ENCODE peak calls at places on chromosome 13, in seven cellular contexts. P is HCT116; Z is lung; C is CD4-positive, alpha-beta T cell; N is CD8-positive, alpha-beta T cell; V is CD4-positive, CD25-positive, alpha-beta regulatory T cell; R is psoas muscle. T is an unnamed sample.

GRCh38 chr13:101752432-101752831 is 300.0 kb downstream of the ITGBL1 start:
- DNase-seq in P (no peak), V (no peak), R (no peak), N (no peak), C (no peak), Z (no peak), T (no peak)

GRCh38 chr13:64371461-64371860 is 2858.7 kb downstream of the PCDH9 start:
- DNase-seq in V (no peak), C (no peak), R (no peak), Z (no peak), N (no peak), P (no peak), T (no peak)

GRCh38 chr13:49238621-49239020 is 9.1 kb upstream of the CDADC1 start:
- DNase-seq in P (no peak), V (no peak), N (no peak), R (no peak), Z (no peak), C (no peak), T (no peak)

GRCh38 chr13:75704194-75704941 is 68.2 kb downstream of the LMO7 start:
- DNase-seq in V (no peak), C (no peak), R (no peak), P (no peak), N (no peak), Z (no peak), T (no peak)

GRCh38 chr13:20901668-20902437 is 693 bp downstream of the XPO4 start:
- DNase-seq in V (no peak), P (peak; percentile 15), R (peak; percentile 40), C (no peak), Z (peak; percentile 39), N (no peak), T (no peak)

GRCh38 chr13:69999875-70000274 is 107.8 kb upstream of the ATXN8OS start:
- DNase-seq in V (no peak), N (no peak), P (no peak), C (no peak), R (no peak), Z (no peak), T (no peak)

GRCh38 chr13:91185294-91185863 is 162.1 kb upstream of the MIR17HG start:
- DNase-seq in C (no peak), P (peak; percentile 7), R (no peak), N (no peak), Z (no peak), V (no peak), T (no peak)

GRCh38 chr13:27728271-27728670 is 64.0 kb upstream of the GSX1 start:
- DNase-seq in R (no peak), P (no peak), N (no peak), C (no peak), Z (no peak), V (no peak), T (no peak)

GRCh38 chr13:114035583-114036501 is 62.0 kb upstream of the C13orf46 start:
- DNase-seq in Z (no peak), C (no peak), P (no peak), R (peak; percentile 51), V (no peak), N (no peak), T (no peak)

GRCh38 chr13:82654851-82655517 is 1227.3 kb downstream of the SLITRK1 start:
- DNase-seq in C (no peak), P (no peak), Z (peak; percentile 57), R (peak; percentile 72), V (no peak), N (no peak), T (no peak)

GRCh38 chr13:49858183-49858856 is 65.8 kb upstream of the KPNA3 start:
- DNase-seq in P (no peak), C (no peak), N (no peak), Z (peak; percentile 49), V (no peak), R (no peak), T (no peak)

GRCh38 chr13:32426191-32426980 is 1.5 kb downstream of the N4BP2L1 start:
- DNase-seq in R (no peak), P (no peak), Z (no peak), C (peak; percentile 8), N (peak; percentile 30), V (peak; percentile 23), T (peak; percentile 61)

GRCh38 chr13:24097667-24098066 is 62.9 kb upstream of the SPATA13 start:
- DNase-seq in V (no peak), P (no peak), N (no peak), Z (no peak), C (no peak), R (no peak), T (no peak)

GRCh38 chr13:110150384-110151091 is 156.4 kb downstream of the COL4A1 start:
- DNase-seq in C (no peak), R (no peak), N (no peak), V (no peak), P (no peak), Z (no peak), T (no peak)

GRCh38 chr13:66886248-66886647 is 343.9 kb downstream of the PCDH9 start:
- DNase-seq in Z (no peak), P (no peak), N (no peak), V (no peak), R (no peak), C (no peak), T (no peak)

GRCh38 chr13:100244431-100244830 is 155.5 kb downstream of the PCCA start:
- DNase-seq in V (no peak), N (no peak), Z (no peak), C (no peak), P (no peak), R (no peak), T (no peak)

GRCh38 chr13:113145911-113146598 is 12.4 kb upstream of the PROZ start:
- DNase-seq in N (no peak), C (no peak), R (no peak), V (no peak), P (no peak), Z (no peak), T (no peak)

GRCh38 chr13:84200971-84201370 is 318.7 kb upstream of the SLITRK1 start:
- DNase-seq in P (no peak), Z (no peak), C (no peak), V (no peak), R (no peak), N (no peak), T (no peak)

GRCh38 chr13:52665325-52665724 is 12.7 kb downstream of the SUGT1 start:
- DNase-seq in Z (no peak), C (no peak), R (no peak), V (no peak), N (no peak), P (peak; percentile 16), T (no peak)

GRCh38 chr13:31538067-31539042 is 201.0 kb upstream of the RXFP2 start:
- DNase-seq in R (no peak), N (no peak), C (no peak), V (no peak), Z (no peak), P (peak; percentile 8), T (no peak)

GRCh38 chr13:101917833-101918755 is 465.6 kb downstream of the ITGBL1 start:
- DNase-seq in N (no peak), C (no peak), Z (no peak), V (no peak), R (no peak), P (no peak), T (no peak)

GRCh38 chr13:45167611-45168554 is 33.0 kb downstream of the KCTD4 start:
- DNase-seq in P (peak; percentile 85), N (no peak), R (no peak), Z (peak; percentile 84), V (no peak), C (no peak), T (peak; percentile 58)

GRCh38 chr13:19940106-19940505 is 18.4 kb upstream of the ZMYM2 start:
- DNase-seq in Z (no peak), P (no peak), R (no peak), V (no peak), C (no peak), N (no peak), T (no peak)

GRCh38 chr13:20044086-20044485 is 85.6 kb downstream of the ZMYM2 start:
- DNase-seq in N (no peak), R (no peak), C (no peak), P (no peak), Z (no peak), V (no peak), T (no peak)

GRCh38 chr13:40210865-40211585 is 455.4 kb downstream of the FOXO1 start:
- DNase-seq in N (no peak), Z (no peak), R (no peak), V (no peak), C (no peak), P (no peak), T (no peak)

GRCh38 chr13:60788156-60788829 is 391.3 kb downstream of the TDRD3 start:
- DNase-seq in Z (no peak), V (no peak), N (no peak), C (no peak), R (peak; percentile 35), P (no peak), T (no peak)

GRCh38 chr13:95206116-95206515 is 95.1 kb downstream of the ABCC4 start:
- DNase-seq in R (no peak), V (no peak), N (no peak), Z (no peak), P (no peak), C (no peak), T (no peak)
- H3K9me3 ChIP-seq in R (no peaks in the 10 kb centered on the region), V (no peaks in the 10 kb centered on the region), N (no peaks in the 10 kb centered on the region), Z (no peaks in the 10 kb centered on the region), P (no peaks in the 10 kb centered on the region), C (no peaks in the 10 kb centered on the region), T (no peaks in the 10 kb centered on the region)

DNA sequence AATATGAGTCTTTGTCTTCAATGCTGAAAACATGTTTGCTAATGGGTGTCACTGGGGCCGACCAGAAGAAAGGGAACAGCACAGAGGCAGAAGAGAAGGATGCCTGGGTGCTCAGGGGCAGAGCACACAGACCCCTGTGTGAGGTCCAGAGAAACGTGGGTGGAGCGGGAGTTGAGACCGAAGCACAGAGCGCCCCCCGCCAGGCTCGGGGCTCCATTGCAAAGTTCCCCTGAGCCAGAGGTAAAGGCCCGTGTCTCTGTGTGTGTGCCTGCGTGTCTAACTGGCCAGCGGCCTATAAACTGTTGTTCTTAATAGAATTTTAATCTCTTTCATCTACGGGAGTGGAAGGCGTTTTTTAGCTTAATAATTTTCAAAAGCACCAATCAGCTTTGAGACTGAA is 343.1 kb downstream of the TEX29 start:
- DNase-seq in P (no peak), R (no peak), N (no peak), C (no peak), Z (no peak), V (no peak), T (peak; percentile 24)
- H3K27me3 ChIP-seq in P (peaks cover 22% of the 10 kb centered on the region), R (peaks cover 11% of the 10 kb centered on the region), N (no peaks in the 10 kb centered on the region), C (no peaks in the 10 kb centered on the region), Z (no peaks in the 10 kb centered on the region), V (no peaks in the 10 kb centered on the region), T (no peaks in the 10 kb centered on the region)

GRCh38 chr13:90049989-90050671 is 1297.4 kb upstream of the MIR17HG start:
- DNase-seq in V (no peak), N (no peak), Z (no peak), R (no peak), P (no peak), C (no peak), T (no peak)

GRCh38 chr13:90047600-90047999 is 1299.9 kb upstream of the MIR17HG start:
- DNase-seq in P (no peak), V (no peak), R (no peak), C (no peak), Z (no peak), N (no peak), T (no peak)
- H3K9me3 ChIP-seq in P (peaks cover 6% of the 10 kb centered on the region), V (peaks cover 4% of the 10 kb centered on the region), R (peaks cover 3% of the 10 kb centered on the region), C (no peaks in the 10 kb centered on the region), Z (peaks cover 11% of the 10 kb centered on the region), N (no peaks in the 10 kb centered on the region), T (no peaks in the 10 kb centered on the region)

DNA sequence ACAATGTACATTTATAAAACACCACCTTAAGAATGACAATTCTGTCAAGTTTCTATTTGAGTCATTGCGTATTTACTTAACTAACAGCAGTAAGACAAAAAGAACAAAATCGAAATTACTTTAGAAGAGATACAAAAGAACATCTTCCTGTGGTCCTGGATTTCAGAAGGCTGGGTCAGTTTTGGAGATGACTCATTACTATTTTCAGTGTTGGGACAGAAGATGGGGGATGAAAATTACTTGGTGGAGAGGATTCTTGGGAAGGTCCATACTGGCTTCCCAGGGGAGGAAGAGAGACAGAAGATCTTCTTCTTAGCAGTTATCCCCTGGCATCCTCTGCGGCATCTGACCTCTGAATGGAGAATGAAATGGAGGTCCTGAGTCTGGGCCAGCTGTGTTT is 33.5 kb upstream of the CSNK1A1L start:
- DNase-seq in R (no peak), Z (no peak), P (no peak), V (no peak), N (no peak), C (no peak), T (no peak)
- H3K27me3 ChIP-seq in R (no peaks in the 10 kb centered on the region), Z (no peaks in the 10 kb centered on the region), P (no peaks in the 10 kb centered on the region), V (no peaks in the 10 kb centered on the region), N (no peaks in the 10 kb centered on the region), C (no peaks in the 10 kb centered on the region), T (no peaks in the 10 kb centered on the region)